ENCODE peak calls at places on chromosomes 1 and 21, in five cellular contexts. One of them, this sample, is unnamed.

GRCh38 chr1:152884966-152885624 is 7.0 kb downstream of the SMCP start:
- DNase-seq in nephron progenitor cell: no peak
- DNase-seq in psoas muscle: no peak
- DNase-seq in kidney epithelial cell: no peak
- DNase-seq in CD8-positive, alpha-beta T cell: no peak
- DNase-seq in this sample: no peak

GRCh38 chr1:227654431-227654830 is 80.7 kb downstream of the JMJD4 start:
- DNase-seq in nephron progenitor cell: no peak
- DNase-seq in CD8-positive, alpha-beta T cell: no peak
- DNase-seq in psoas muscle: no peak
- DNase-seq in kidney epithelial cell: no peak
- DNase-seq in this sample: no peak

GRCh38 chr1:174837386-174837785 is 162.4 kb upstream of the CACYBP start:
- DNase-seq in kidney epithelial cell: no peak
- DNase-seq in psoas muscle: no peak
- DNase-seq in CD8-positive, alpha-beta T cell: no peak
- DNase-seq in nephron progenitor cell: no peak
- DNase-seq in this sample: no peak

GRCh38 chr1:46458190-46458589 is 31.4 kb upstream of the DMBX1 start:
- DNase-seq in psoas muscle: peak
- DNase-seq in nephron progenitor cell: no peak
- DNase-seq in CD8-positive, alpha-beta T cell: no peak
- DNase-seq in kidney epithelial cell: no peak
- DNase-seq in this sample: no peak

GRCh38 chr1:2396059-2396458 is 4.4 kb downstream of the RER1 start:
- DNase-seq in kidney epithelial cell: no peak
- DNase-seq in psoas muscle: no peak
- DNase-seq in CD8-positive, alpha-beta T cell: no peak
- DNase-seq in nephron progenitor cell: no peak
- DNase-seq in this sample: no peak

GRCh38 chr1:160196143-160196542 is 5.8 kb downstream of the CASQ1 start:
- DNase-seq in nephron progenitor cell: no peak
- DNase-seq in kidney epithelial cell: no peak
- DNase-seq in psoas muscle: no peak
- DNase-seq in CD8-positive, alpha-beta T cell: no peak
- DNase-seq in this sample: no peak

GRCh38 chr1:52164604-52165003 is 22.7 kb downstream of the ZFYVE9 start:
- DNase-seq in nephron progenitor cell: no peak
- DNase-seq in kidney epithelial cell: no peak
- DNase-seq in psoas muscle: no peak
- DNase-seq in CD8-positive, alpha-beta T cell: no peak
- DNase-seq in this sample: no peak

GRCh38 chr1:158071106-158071505 is 77.7 kb downstream of the KIRREL1 start:
- DNase-seq in nephron progenitor cell: no peak
- DNase-seq in CD8-positive, alpha-beta T cell: no peak
- DNase-seq in kidney epithelial cell: no peak
- DNase-seq in psoas muscle: no peak
- DNase-seq in this sample: no peak

GRCh38 chr1:182495002-182495401 is 45.1 kb downstream of the RGSL1 start:
- DNase-seq in kidney epithelial cell: no peak
- DNase-seq in psoas muscle: no peak
- DNase-seq in nephron progenitor cell: no peak
- DNase-seq in CD8-positive, alpha-beta T cell: no peak
- DNase-seq in this sample: no peak

GRCh38 chr1:90045853-90046563 is 51.1 kb downstream of the ZNF326 start:
- DNase-seq in CD8-positive, alpha-beta T cell: no peak
- DNase-seq in kidney epithelial cell: no peak
- DNase-seq in psoas muscle: no peak
- DNase-seq in nephron progenitor cell: peak
- DNase-seq in this sample: no peak
- TF ChIP-seq CTCF in CD8-positive, alpha-beta T cell: peak
- TF ChIP-seq CTCF in kidney epithelial cell: peak
- TF ChIP-seq CTCF in psoas muscle: peak
- TF ChIP-seq CTCF in nephron progenitor cell: peak
- TF ChIP-seq CTCF in this sample: peak

DNA sequence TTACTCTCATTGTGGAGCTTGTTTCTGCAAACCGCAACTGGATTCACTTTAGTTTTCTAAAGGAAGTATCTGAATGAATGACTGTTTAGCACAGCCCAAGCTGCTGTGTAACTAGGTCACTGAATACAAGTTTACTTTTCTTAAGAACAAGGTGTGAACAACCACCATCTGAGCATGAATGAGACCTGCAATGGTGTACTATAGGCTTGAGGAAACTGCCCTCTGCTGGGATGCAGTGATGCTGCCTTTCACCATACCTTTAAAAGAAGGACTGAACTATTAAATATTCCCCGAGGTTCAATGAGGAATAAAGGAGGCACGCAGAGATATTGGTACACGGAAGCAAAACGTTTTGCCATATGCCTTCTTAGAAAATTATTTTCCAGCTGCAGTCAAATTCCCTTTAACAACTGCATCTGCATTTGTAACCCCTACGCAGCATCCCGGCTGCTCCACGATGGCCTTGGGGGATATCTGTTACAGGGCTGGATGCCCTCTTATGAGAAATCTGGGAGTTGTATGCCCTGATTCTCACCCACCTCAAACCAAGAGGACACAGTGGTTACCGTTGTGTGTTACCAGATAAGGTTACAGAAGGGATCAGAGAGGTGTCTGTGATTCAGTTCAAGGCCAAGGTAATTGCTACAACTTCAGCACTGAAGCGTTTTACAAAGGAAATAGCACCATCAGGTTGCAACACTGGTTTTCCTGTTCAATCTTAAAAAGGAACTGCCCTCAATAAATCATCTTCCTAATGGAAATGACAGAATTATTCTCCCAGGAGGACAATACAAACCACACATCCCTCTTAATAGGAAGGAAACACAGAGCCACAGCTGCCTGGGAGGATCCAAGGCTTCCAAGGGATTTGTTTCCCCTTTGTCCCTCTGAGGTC is 470.5 kb downstream of the LTN1 start:
- DNase-seq in nephron progenitor cell: no peak
- DNase-seq in CD8-positive, alpha-beta T cell: no peak
- DNase-seq in psoas muscle: no peak
- DNase-seq in kidney epithelial cell: no peak
- DNase-seq in this sample: no peak
- TF ChIP-seq CTCF in nephron progenitor cell: no peak
- TF ChIP-seq CTCF in CD8-positive, alpha-beta T cell: no peak
- TF ChIP-seq CTCF in psoas muscle: no peak
- TF ChIP-seq CTCF in kidney epithelial cell: peak
- TF ChIP-seq CTCF in this sample: no peak

DNA sequence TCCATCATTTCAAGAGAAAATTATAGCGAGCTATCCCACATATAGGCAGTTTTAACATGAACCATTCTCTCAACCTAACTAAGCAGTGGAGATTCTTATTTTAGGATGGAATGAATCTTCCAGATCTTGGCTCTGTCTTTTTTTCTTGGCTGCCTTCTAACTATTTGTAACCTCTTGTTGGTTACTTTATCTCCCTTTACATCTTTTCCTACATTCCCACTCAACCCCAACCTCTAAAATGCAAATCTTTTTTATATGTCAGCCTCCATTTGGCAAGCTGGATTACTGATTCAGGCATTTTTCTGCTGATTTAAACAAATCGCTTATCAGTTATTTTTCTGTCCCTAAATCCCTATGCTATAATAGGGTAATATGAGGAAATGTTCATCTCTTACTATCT is 46.9 kb upstream of the LHX8 start:
- DNase-seq in psoas muscle: no peak
- DNase-seq in kidney epithelial cell: no peak
- DNase-seq in CD8-positive, alpha-beta T cell: no peak
- DNase-seq in nephron progenitor cell: no peak
- DNase-seq in this sample: no peak
- TF ChIP-seq CTCF in psoas muscle: no peak
- TF ChIP-seq CTCF in kidney epithelial cell: no peak
- TF ChIP-seq CTCF in CD8-positive, alpha-beta T cell: no peak
- TF ChIP-seq CTCF in nephron progenitor cell: no peak
- TF ChIP-seq CTCF in this sample: no peak

GRCh38 chr1:203491664-203492485 is 2.1 kb upstream of the OPTC start:
- DNase-seq in kidney epithelial cell: no peak
- DNase-seq in CD8-positive, alpha-beta T cell: no peak
- DNase-seq in nephron progenitor cell: no peak
- DNase-seq in psoas muscle: no peak
- DNase-seq in this sample: no peak
- TF ChIP-seq CTCF in kidney epithelial cell: no peak
- TF ChIP-seq CTCF in CD8-positive, alpha-beta T cell: no peak
- TF ChIP-seq CTCF in nephron progenitor cell: no peak
- TF ChIP-seq CTCF in psoas muscle: no peak
- TF ChIP-seq CTCF in this sample: no peak

GRCh38 chr1:91718368-91718767 is 167.6 kb downstream of the TGFBR3 start:
- DNase-seq in CD8-positive, alpha-beta T cell: no peak
- DNase-seq in psoas muscle: no peak
- DNase-seq in kidney epithelial cell: no peak
- DNase-seq in nephron progenitor cell: no peak
- DNase-seq in this sample: no peak
- TF ChIP-seq CTCF in CD8-positive, alpha-beta T cell: no peak
- TF ChIP-seq CTCF in psoas muscle: no peak
- TF ChIP-seq CTCF in kidney epithelial cell: no peak
- TF ChIP-seq CTCF in nephron progenitor cell: no peak
- TF ChIP-seq CTCF in this sample: no peak

DNA sequence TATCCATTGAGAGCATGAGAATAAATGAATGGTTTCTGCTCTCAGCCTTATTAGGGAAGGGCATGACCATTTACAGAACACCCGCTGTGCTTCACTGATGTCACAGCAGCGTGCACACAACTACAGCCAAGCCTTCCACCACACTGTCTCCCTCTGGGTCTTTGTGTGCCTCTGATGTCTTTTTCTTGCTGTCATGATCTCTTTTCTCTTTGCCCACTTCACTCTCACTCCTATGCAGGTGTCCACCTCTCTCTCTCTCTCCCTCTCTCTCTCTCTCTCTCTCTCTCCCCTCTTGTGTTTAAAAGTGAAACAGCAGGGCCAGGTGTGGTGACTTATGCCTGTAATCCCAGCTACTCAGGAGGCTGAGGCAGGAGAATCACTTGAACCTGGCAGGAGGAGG is 232.5 kb upstream of the JUN start:
- DNase-seq in CD8-positive, alpha-beta T cell: no peak
- DNase-seq in kidney epithelial cell: no peak
- DNase-seq in psoas muscle: no peak
- DNase-seq in nephron progenitor cell: no peak
- DNase-seq in this sample: no peak
- TF ChIP-seq CTCF in CD8-positive, alpha-beta T cell: no peak
- TF ChIP-seq CTCF in kidney epithelial cell: peak
- TF ChIP-seq CTCF in psoas muscle: no peak
- TF ChIP-seq CTCF in nephron progenitor cell: no peak
- TF ChIP-seq CTCF in this sample: no peak

GRCh38 chr1:60430375-60430774 is 356.8 kb upstream of the C1orf87 start:
- DNase-seq in nephron progenitor cell: no peak
- DNase-seq in kidney epithelial cell: no peak
- DNase-seq in CD8-positive, alpha-beta T cell: no peak
- DNase-seq in psoas muscle: no peak
- DNase-seq in this sample: no peak

GRCh38 chr1:60431593-60431992 is 358.0 kb upstream of the C1orf87 start:
- DNase-seq in CD8-positive, alpha-beta T cell: no peak
- DNase-seq in kidney epithelial cell: no peak
- DNase-seq in psoas muscle: no peak
- DNase-seq in nephron progenitor cell: no peak
- DNase-seq in this sample: no peak

DNA sequence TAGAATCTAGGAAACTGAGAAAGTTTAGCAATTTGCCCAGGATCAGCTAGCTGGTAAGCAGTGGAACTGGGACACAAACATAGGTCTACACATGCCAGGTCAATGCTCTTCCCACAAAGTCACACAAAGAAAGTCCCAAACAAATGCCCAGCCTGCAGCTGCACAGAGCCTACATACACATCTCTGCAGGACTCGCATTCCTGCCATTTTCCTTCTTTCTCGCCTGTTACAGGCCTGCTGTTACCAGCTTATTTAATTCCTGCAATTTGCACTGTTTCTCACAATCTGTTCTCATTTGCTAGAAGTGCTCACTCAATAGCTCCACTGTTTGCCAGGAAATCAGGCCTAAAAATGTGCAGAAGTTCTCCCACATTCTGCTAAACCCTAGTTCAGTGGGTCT is 362.6 kb upstream of the C1orf87 start:
- DNase-seq in nephron progenitor cell: no peak
- DNase-seq in kidney epithelial cell: no peak
- DNase-seq in CD8-positive, alpha-beta T cell: no peak
- DNase-seq in psoas muscle: no peak
- DNase-seq in this sample: no peak
- TF ChIP-seq CTCF in nephron progenitor cell: no peak
- TF ChIP-seq CTCF in kidney epithelial cell: no peak
- TF ChIP-seq CTCF in CD8-positive, alpha-beta T cell: no peak
- TF ChIP-seq CTCF in psoas muscle: no peak
- TF ChIP-seq CTCF in this sample: no peak

GRCh38 chr1:30087465-30087864 is 635.9 kb downstream of the MATN1 start:
- DNase-seq in psoas muscle: peak
- DNase-seq in nephron progenitor cell: no peak
- DNase-seq in CD8-positive, alpha-beta T cell: no peak
- DNase-seq in kidney epithelial cell: no peak
- DNase-seq in this sample: no peak
- TF ChIP-seq CTCF in psoas muscle: no peak
- TF ChIP-seq CTCF in nephron progenitor cell: peak
- TF ChIP-seq CTCF in CD8-positive, alpha-beta T cell: no peak
- TF ChIP-seq CTCF in kidney epithelial cell: peak
- TF ChIP-seq CTCF in this sample: no peak

GRCh38 chr1:25731148-25731547 is 68.8 kb upstream of the SELENON start:
- DNase-seq in CD8-positive, alpha-beta T cell: no peak
- DNase-seq in psoas muscle: no peak
- DNase-seq in kidney epithelial cell: no peak
- DNase-seq in nephron progenitor cell: no peak
- DNase-seq in this sample: no peak
- TF ChIP-seq CTCF in CD8-positive, alpha-beta T cell: no peak
- TF ChIP-seq CTCF in psoas muscle: no peak
- TF ChIP-seq CTCF in kidney epithelial cell: no peak
- TF ChIP-seq CTCF in nephron progenitor cell: no peak
- TF ChIP-seq CTCF in this sample: no peak